ENCODE peak calls at places on chromosomes 3 and 15, in four cellular contexts. Z is SK-N-DZ, D is DMS79, F is GM19239. V is an unnamed sample.

GRCh38 chr3:12891985-12892839 is 50.8 kb upstream of the RPL32 start:
- DNase-seq in Z (peak), D (no peak), F (no peak), V (peak)

GRCh38 chr3:125054436-125055164 is 1.2 kb downstream of the HEG1 start:
- DNase-seq in Z (no peak), D (no peak), F (peak), V (peak)

GRCh38 chr3:142647856-142648255 is 51.7 kb downstream of the PLS1 start:
- DNase-seq in Z (no peak), D (no peak), F (no peak), V (no peak)

GRCh38 chr15:69577397-69577796 is 124.8 kb downstream of the RPLP1 start:
- DNase-seq in Z (no peak), D (no peak), F (no peak), V (no peak)

GRCh38 chr15:50232791-50233190 is 32.7 kb downstream of the HDC start:
- DNase-seq in Z (no peak), D (no peak), F (no peak), V (no peak)

GRCh38 chr15:89397653-89398023 is 63.0 kb upstream of the POLG start:
- DNase-seq in Z (no peak), D (no peak), F (no peak), V (no peak)

GRCh38 chr15:23081271-23081670 is 41.9 kb upstream of the TUBGCP5 start:
- DNase-seq in Z (no peak), D (no peak), F (no peak), V (no peak)

GRCh38 chr3:71753716-71754609 is at the start of gene GPR27:
- DNase-seq in Z (peak), D (no peak), F (no peak), V (peak)

GRCh38 chr3:146189519-146190173 is 28.7 kb upstream of the PLOD2 start:
- DNase-seq in Z (peak), D (no peak), F (peak), V (peak)

GRCh38 chr3:151580592-151580991 is 119.7 kb upstream of the IGSF10 start:
- DNase-seq in Z (no peak), D (no peak), F (no peak), V (no peak)

GRCh38 chr3:46214751-46215352 is 6.7 kb upstream of the CCR1 start:
- DNase-seq in Z (no peak), D (peak), F (peak), V (peak)

GRCh38 chr15:99104788-99105515 is at the start of gene SYNM:
- DNase-seq in Z (peak), D (no peak), F (peak), V (peak)

GRCh38 chr3:50714953-50715352 is 40.2 kb downstream of the DOCK3 start:
- DNase-seq in Z (peak), D (no peak), F (no peak), V (no peak)

GRCh38 chr3:14562441-14562840 is 22.3 kb upstream of the GRIP2 start:
- DNase-seq in Z (no peak), D (no peak), F (no peak), V (no peak)

GRCh38 chr3:186605561-186606545 is 7.0 kb upstream of the AHSG start:
- DNase-seq in Z (no peak), D (no peak), F (no peak), V (no peak)

GRCh38 chr15:77355321-77355720 is 64.6 kb downstream of the PEAK1 start:
- DNase-seq in Z (no peak), D (no peak), F (no peak), V (no peak)

GRCh38 chr3:17583530-17583929 is 158.9 kb downstream of the TBC1D5 start:
- DNase-seq in Z (no peak), D (no peak), F (no peak), V (no peak)

GRCh38 chr3:130894130-130894872 is 417 bp downstream of the ATP2C1 start:
- DNase-seq in Z (peak), D (no peak), F (no peak), V (peak)

GRCh38 chr3:53254190-53254809 is 1.5 kb downstream of the TKT start:
- DNase-seq in Z (no peak), D (peak), F (no peak), V (peak)

GRCh38 chr3:123419850-123420292 is 29.0 kb downstream of the ADCY5 start:
- DNase-seq in Z (no peak), D (no peak), F (no peak), V (no peak)

GRCh38 chr3:39491014-39491413 is 23.5 kb downstream of the MOBP start:
- DNase-seq in Z (no peak), D (no peak), F (no peak), V (no peak)

GRCh38 chr3:30473374-30474051 is 132.9 kb upstream of the TGFBR2 start:
- DNase-seq in Z (no peak), D (no peak), F (no peak), V (peak)

GRCh38 chr3:169811606-169812123 is 1.0 kb upstream of the LRRIQ4 start:
- DNase-seq in Z (peak), D (peak), F (no peak), V (peak)

GRCh38 chr15:85411992-85412538 is 31.7 kb downstream of the AKAP13 start:
- DNase-seq in Z (no peak), D (no peak), F (no peak), V (no peak)

GRCh38 chr15:52733696-52734255 is 54.6 kb upstream of the ATOSA start:
- DNase-seq in Z (no peak), D (no peak), F (no peak), V (peak)

GRCh38 chr3:54374214-54374855 is 252.0 kb downstream of the CACNA2D3 start:
- DNase-seq in Z (peak), D (no peak), F (peak), V (peak)

GRCh38 chr15:71352125-71352524 is 236.9 kb downstream of the THSD4 start:
- DNase-seq in Z (no peak), D (no peak), F (no peak), V (no peak)

GRCh38 chr15:78208887-78209645 is 25.3 kb downstream of the ACSBG1 start:
- DNase-seq in Z (no peak), D (no peak), F (no peak), V (no peak)

GRCh38 chr15:68644088-68644904 is 65.5 kb downstream of the CORO2B start:
- DNase-seq in Z (no peak), D (no peak), F (no peak), V (no peak)

GRCh38 chr3:4584537-4585249 is 91.5 kb downstream of the ITPR1 start:
- DNase-seq in Z (no peak), D (no peak), F (peak), V (no peak)

GRCh38 chr3:157512534-157512933 is 9.3 kb upstream of the VEPH1 start:
- DNase-seq in Z (no peak), D (no peak), F (no peak), V (peak)

GRCh38 chr15:80533934-80534333 is 129.8 kb downstream of the ARNT2 start:
- DNase-seq in Z (no peak), D (no peak), F (no peak), V (no peak)

GRCh38 chr15:43441316-43441715 is 51.6 kb downstream of the TP53BP1 start:
- DNase-seq in Z (no peak), D (no peak), F (no peak), V (peak)

GRCh38 chr15:59138243-59138642 is 33.3 kb downstream of the CCNB2 start:
- DNase-seq in Z (peak), D (no peak), F (peak), V (peak)